ENCODE peak calls at places on chromosome 3, in four cellular contexts. J is cardiac muscle cell; R is CD4-positive, alpha-beta T cell; N is pancreas. X is an unnamed sample. For H3K27me3, the result is how much of the 10 kb centered on the place peaks cover.

GRCh38 chr3:150798122-150798618 is 35.2 kb upstream of the SIAH2 start:
- DNase-seq in J (no peak), R (no peak), N (no peak), X (no peak)

GRCh38 chr3:143736651-143737050 is 111.6 kb downstream of the SLC9A9 start:
- DNase-seq in J (no peak), R (no peak), N (no peak), X (no peak)

GRCh38 chr3:127105587-127105986 is 87.3 kb upstream of the PRR23E start:
- DNase-seq in J (no peak), R (no peak), N (no peak), X (no peak)

GRCh38 chr3:21919383-21919782 is 168.4 kb upstream of the ZNF385D start:
- DNase-seq in J (no peak), R (no peak), N (no peak), X (no peak)

GRCh38 chr3:59678042-59678707 is 628.4 kb upstream of the CFAP20DC start:
- DNase-seq in J (no peak), R (no peak), N (no peak), X (no peak)

GRCh38 chr3:72438072-72438471 is 410.2 kb downstream of the SHQ1 start:
- DNase-seq in J (no peak), R (no peak), N (no peak), X (no peak)

GRCh38 chr3:103410231-103410630 is 975.4 kb downstream of the ZPLD1 start:
- DNase-seq in J (no peak), R (no peak), N (no peak), X (no peak)

GRCh38 chr3:69209413-69209812 is 87.0 kb upstream of the LMOD3 start:
- DNase-seq in J (no peak), R (no peak), N (no peak), X (no peak)

GRCh38 chr3:159538507-159538906 is 450.1 kb upstream of the IL12A start:
- DNase-seq in J (no peak), R (no peak), N (no peak), X (no peak)

GRCh38 chr3:63967675-63968611 is 55.4 kb downstream of the PSMD6 start:
- DNase-seq in J (peak), R (peak), N (peak), X (no peak)

GRCh38 chr3:32794487-32795308 is 23.1 kb upstream of the TRIM71 start:
- DNase-seq in J (peak), R (no peak), N (no peak), X (no peak)

GRCh38 chr3:11551019-11551418 is 92.7 kb downstream of the VGLL4 start:
- DNase-seq in J (no peak), R (no peak), N (peak), X (no peak)

GRCh38 chr3:124811441-124811840 is 75.7 kb downstream of the ITGB5 start:
- DNase-seq in J (no peak), R (no peak), N (no peak), X (no peak)

GRCh38 chr3:13548696-13549512 is at the start of gene FBLN2:
- DNase-seq in J (peak), R (no peak), N (no peak), X (peak)

GRCh38 chr3:56855856-56856538 is 54.2 kb upstream of the ARHGEF3 start:
- DNase-seq in J (peak), R (peak), N (no peak), X (peak)

GRCh38 chr3:141373768-141374526 is 5.6 kb downstream of the ZBTB38 start:
- DNase-seq in J (no peak), R (no peak), N (no peak), X (no peak)

GRCh38 chr3:14170569-14171159 is 7.7 kb downstream of the XPC start:
- DNase-seq in J (no peak), R (no peak), N (no peak), X (no peak)

GRCh38 chr3:128215800-128216495 is 62.7 kb downstream of the EEFSEC start:
- DNase-seq in J (no peak), R (no peak), N (no peak), X (no peak)

GRCh38 chr3:44772099-44772442 is 10.5 kb downstream of the KIF15 start:
- DNase-seq in J (no peak), R (no peak), N (no peak), X (no peak)

GRCh38 chr3:177835008-177835407 is 637.7 kb upstream of the TBL1XR1 start:
- DNase-seq in J (no peak), R (no peak), N (no peak), X (no peak)

GRCh38 chr3:171865191-171865865 is 22.2 kb downstream of the TMEM212 start:
- DNase-seq in J (no peak), R (no peak), N (no peak), X (no peak)

GRCh38 chr3:123098411-123099330 is 31.8 kb downstream of the PDIA5 start:
- DNase-seq in J (no peak), R (no peak), N (no peak), X (no peak)

GRCh38 chr3:195807681-195808121 is 4.0 kb downstream of the MUC4 start:
- DNase-seq in J (no peak), R (no peak), N (no peak), X (no peak)

GRCh38 chr3:139353920-139354556 is 10.2 kb downstream of the MRPS22 start:
- DNase-seq in J (peak), R (no peak), N (no peak), X (no peak)

GRCh38 chr3:33900809-33901505 is 102.5 kb downstream of the PDCD6IP start:
- DNase-seq in J (no peak), R (no peak), N (no peak), X (no peak)

GRCh38 chr3:190558316-190558715 is 44.4 kb downstream of the IL1RAP start:
- DNase-seq in J (no peak), R (no peak), N (no peak), X (no peak)

GRCh38 chr3:190560284-190560895 is 46.5 kb downstream of the IL1RAP start:
- DNase-seq in J (peak), R (no peak), N (no peak), X (no peak)

GRCh38 chr3:190562866-190563525 is 49.1 kb downstream of the IL1RAP start:
- DNase-seq in J (no peak), R (no peak), N (no peak), X (no peak)

GRCh38 chr3:190557311-190557710 is 43.4 kb downstream of the IL1RAP start:
- DNase-seq in J (no peak), R (no peak), N (no peak), X (no peak)

DNA sequence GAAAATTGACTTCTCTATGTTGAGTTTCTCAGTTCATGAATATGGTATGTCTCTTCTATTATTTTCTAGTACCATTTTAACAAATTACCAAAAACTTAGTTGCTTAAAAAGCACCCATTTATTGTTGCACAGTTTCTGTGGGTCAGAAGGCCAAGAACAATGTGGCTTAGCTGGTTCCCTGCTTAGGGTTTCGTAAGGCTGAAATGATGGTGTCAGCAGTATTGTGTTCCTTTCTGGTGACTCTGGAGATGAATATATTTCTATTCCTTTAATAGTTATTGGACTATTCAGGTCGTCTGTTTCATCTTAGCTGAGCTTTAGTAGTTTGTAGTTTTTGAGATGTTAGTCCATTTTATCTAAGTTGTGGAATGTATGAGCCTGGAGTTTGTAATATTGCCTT is 44.9 kb downstream of the IL1RAP start:
- DNase-seq in J (no peak), R (no peak), N (no peak), X (no peak)
- H3K27ac ChIP-seq in J (no peak), R (no peak), N (no peak), X (no peak)

GRCh38 chr3:27454461-27454860 is 29.7 kb downstream of the SLC4A7 start:
- DNase-seq in J (no peak), R (no peak), N (no peak), X (no peak)
- TF ChIP-seq CTCF in J (no peak), R (no peak), N (no peak), X (no peak)

GRCh38 chr3:184377374-184377773 is 633 bp downstream of the THPO start:
- DNase-seq in J (no peak), R (no peak), N (no peak), X (no peak)

GRCh38 chr3:184375747-184376495 is 2.1 kb downstream of the THPO start:
- DNase-seq in J (no peak), R (no peak), N (no peak), X (no peak)

GRCh38 chr3:184378650-184379374 is 805 bp upstream of the THPO start:
- DNase-seq in J (no peak), R (no peak), N (no peak), X (no peak)

GRCh38 chr3:184379375-184380209 is at the start of gene CHRD:
- DNase-seq in J (peak), R (no peak), N (no peak), X (no peak)

GRCh38 chr3:184377882-184378445 is at the start of gene THPO:
- DNase-seq in J (peak), R (no peak), N (no peak), X (no peak)
- H3K27me3 ChIP-seq in J (under half), R (half or more), N (under half), X (under half)

DNA sequence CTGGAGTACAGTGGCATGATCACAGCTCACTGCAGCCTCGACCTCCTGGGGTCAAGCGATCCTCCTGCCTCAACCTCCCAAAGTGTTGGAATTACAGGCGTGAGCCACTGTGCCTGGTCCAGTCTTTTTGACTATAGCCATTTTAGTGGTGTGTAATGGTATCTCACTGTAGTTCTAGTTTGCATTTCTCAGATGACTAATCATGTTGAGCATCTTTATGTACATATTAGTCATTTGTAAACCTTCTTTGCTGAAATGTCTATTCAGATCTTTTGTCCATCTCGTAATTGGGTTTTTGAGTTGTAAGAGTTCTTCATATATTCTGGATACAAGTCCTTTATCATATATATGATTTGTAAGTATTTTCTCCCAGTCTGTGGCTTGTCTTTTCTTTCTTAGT is 16.3 kb downstream of the PCCB start:
- DNase-seq in J (no peak), R (no peak), N (no peak), X (no peak)
- H3K27ac ChIP-seq in J (no peak), R (no peak), N (no peak), X (no peak)